ENCODE peak calls at places on chromosomes 6 and 20, in five cellular contexts. Q, U, E, L and B are unnamed samples.

GRCh38 chr6:23106951-23107350 is 537.6 kb downstream of the HDGFL1 start:
- DNase-seq in E (no peak), U (no peak), Q (no peak), L (peak; percentile 61), B (no peak)

GRCh38 chr6:38459291-38459690 is 180.4 kb downstream of the BTBD9 start:
- DNase-seq in U (no peak), E (no peak), Q (no peak), L (no peak), B (no peak)

GRCh38 chr20:834151-834747 is 734 bp downstream of the FAM110A start:
- DNase-seq in E (no peak), U (peak; percentile 54), Q (no peak), L (no peak), B (no peak)

GRCh38 chr20:59813126-59813947 is 120.1 kb downstream of the SYCP2 start:
- DNase-seq in Q (peak; percentile 29), U (no peak), L (no peak), E (peak; percentile 20), B (no peak)

GRCh38 chr20:20690676-20691476 is 21.6 kb downstream of the RALGAPA2 start:
- DNase-seq in L (no peak), U (no peak), E (no peak), Q (no peak), B (no peak)

GRCh38 chr6:14875678-14876063 is 370.2 kb upstream of the JARID2 start:
- DNase-seq in U (no peak), Q (no peak), L (no peak), E (no peak), B (no peak)

GRCh38 chr20:48170625-48171024 is 385.3 kb upstream of the SULF2 start:
- DNase-seq in L (no peak), Q (no peak), U (no peak), E (no peak), B (no peak)

GRCh38 chr6:79635179-79635578 is 4.0 kb downstream of the SH3BGRL2 start:
- DNase-seq in E (no peak), L (no peak), Q (no peak), U (no peak), B (no peak)

GRCh38 chr6:158939255-158940170 is 60.5 kb downstream of the RSPH3 start:
- DNase-seq in U (no peak), E (no peak), Q (no peak), L (no peak), B (peak; percentile 37)

GRCh38 chr20:52105045-52105572 is 86.5 kb downstream of the ZFP64 start:
- DNase-seq in U (peak; percentile 32), Q (no peak), E (no peak), L (peak; percentile 2), B (no peak)

GRCh38 chr6:129050086-129050485 is 167.1 kb downstream of the LAMA2 start:
- DNase-seq in L (peak; percentile 34), E (no peak), U (no peak), Q (no peak), B (no peak)

GRCh38 chr6:31070711-31071197 is 41.6 kb downstream of the C6orf15 start:
- DNase-seq in Q (no peak), U (no peak), L (peak; percentile 76), E (no peak), B (no peak)

GRCh38 chr20:10594286-10594868 is 79.4 kb downstream of the JAG1 start:
- DNase-seq in L (no peak), E (no peak), U (no peak), Q (no peak), B (no peak)

GRCh38 chr6:16733085-16733484 is 28.2 kb downstream of the ATXN1 start:
- DNase-seq in Q (no peak), E (no peak), U (no peak), L (no peak), B (no peak)

GRCh38 chr20:8757146-8757545 is 311.7 kb upstream of the PLCB4 start:
- DNase-seq in E (no peak), L (peak; percentile 89), Q (no peak), U (no peak), B (no peak)

GRCh38 chr6:133945158-133945557 is 7.9 kb upstream of the TBPL1 start:
- DNase-seq in Q (no peak), U (no peak), L (peak; percentile 36), E (no peak), B (no peak)

GRCh38 chr20:51861726-51862466 is 59.6 kb upstream of the SALL4 start:
- DNase-seq in Q (no peak), E (no peak), L (no peak), U (no peak), B (no peak)

GRCh38 chr6:35474129-35474977 is 6.2 kb downstream of the RPL10A start:
- DNase-seq in U (no peak), L (no peak), Q (no peak), E (no peak), B (no peak)

GRCh38 chr20:63955846-63956663 is at the start of gene UCKL1:
- DNase-seq in Q (peak; percentile 92), U (peak; percentile 94), E (peak; percentile 90), L (peak; percentile 83), B (peak; percentile 87)

GRCh38 chr6:105270511-105270910 is 90.7 kb upstream of the POPDC3 start:
- DNase-seq in E (no peak), Q (no peak), L (peak; percentile 22), U (no peak), B (no peak)

GRCh38 chr20:64154590-64155257 is 9.5 kb upstream of the MYT1 start:
- DNase-seq in L (no peak), U (no peak), Q (no peak), E (no peak), B (no peak)

GRCh38 chr20:56171087-56172012 is 77.2 kb upstream of the MC3R start:
- DNase-seq in L (no peak), U (peak; percentile 30), Q (no peak), E (no peak), B (no peak)

GRCh38 chr6:157229733-157230132 is 93.6 kb downstream of the TMEM242 start:
- DNase-seq in U (no peak), Q (no peak), E (peak; percentile 25), L (no peak), B (no peak)

GRCh38 chr6:31336872-31337496 is 20.0 kb downstream of the HLA-B start:
- DNase-seq in Q (no peak), L (no peak), E (no peak), U (no peak), B (no peak)

GRCh38 chr6:35082046-35082732 is 59.0 kb downstream of the TCP11 start:
- DNase-seq in U (peak; percentile 28), E (no peak), L (no peak), Q (no peak), B (no peak)

GRCh38 chr6:115612796-115613479 is 447.8 kb downstream of the FRK start:
- DNase-seq in U (no peak), E (no peak), L (no peak), Q (no peak), B (no peak)

GRCh38 chr20:48275737-48276342 is 490.6 kb upstream of the SULF2 start:
- DNase-seq in Q (no peak), U (no peak), L (no peak), E (no peak), B (no peak)

GRCh38 chr20:51373713-51374481 is 168.6 kb downstream of the NFATC2 start:
- DNase-seq in E (no peak), Q (no peak), U (no peak), L (no peak), B (no peak)

GRCh38 chr6:30691208-30691872 is 556 bp upstream of the NRM start:
- DNase-seq in E (no peak), U (no peak), L (no peak), Q (no peak), B (no peak)

GRCh38 chr6:13425270-13425905 is 62.0 kb downstream of the GFOD1 start:
- DNase-seq in E (no peak), Q (no peak), L (no peak), U (no peak), B (no peak)

DNA sequence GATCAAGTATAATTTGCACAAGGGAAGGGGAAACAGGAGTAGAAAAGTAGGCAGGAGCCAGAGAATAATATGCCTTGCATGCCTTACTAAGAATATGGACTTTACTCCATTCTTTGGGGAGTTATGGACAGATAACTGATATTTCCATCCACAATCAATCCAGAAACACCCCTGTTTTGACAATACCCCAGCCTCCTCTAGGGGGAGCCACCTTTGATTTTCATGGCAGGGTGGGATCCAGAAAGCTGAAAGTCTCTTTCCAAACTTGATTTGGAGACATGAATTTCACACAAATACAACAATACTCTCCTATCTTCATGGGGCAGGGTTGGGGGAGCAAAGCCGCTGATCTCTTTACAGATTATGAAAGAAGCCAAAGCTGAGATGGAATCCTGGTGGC is 404.1 kb downstream of the FOXA2 start:
- DNase-seq in L (no peak), U (no peak), Q (no peak), E (no peak), B (no peak)
- TF ChIP-seq CTCF in L (no peak), U (no peak), Q (no peak), E (no peak), B (no peak)

GRCh38 chr6:132391391-132392291 is 9.6 kb downstream of the MOXD1 start:
- DNase-seq in L (peak; percentile 94), E (no peak), Q (no peak), U (peak; percentile 35), B (no peak)

GRCh38 chr6:132392292-132392691 is 9.0 kb downstream of the MOXD1 start:
- DNase-seq in Q (no peak), E (no peak), L (no peak), U (no peak), B (no peak)

GRCh38 chr6:132390451-132390850 is 10.8 kb downstream of the MOXD1 start:
- DNase-seq in E (no peak), Q (no peak), U (no peak), L (no peak), B (no peak)

GRCh38 chr6:132395015-132395597 is 6.2 kb downstream of the MOXD1 start:
- DNase-seq in E (no peak), L (no peak), U (no peak), Q (no peak), B (no peak)

GRCh38 chr6:132392792-132393191 is 8.5 kb downstream of the MOXD1 start:
- DNase-seq in E (no peak), U (no peak), L (peak; percentile 12), Q (no peak), B (no peak)
- TF ChIP-seq CTCF in E (no peak), U (peak; percentile 39), L (peak; percentile 69), Q (no peak), B (no peak)

DNA sequence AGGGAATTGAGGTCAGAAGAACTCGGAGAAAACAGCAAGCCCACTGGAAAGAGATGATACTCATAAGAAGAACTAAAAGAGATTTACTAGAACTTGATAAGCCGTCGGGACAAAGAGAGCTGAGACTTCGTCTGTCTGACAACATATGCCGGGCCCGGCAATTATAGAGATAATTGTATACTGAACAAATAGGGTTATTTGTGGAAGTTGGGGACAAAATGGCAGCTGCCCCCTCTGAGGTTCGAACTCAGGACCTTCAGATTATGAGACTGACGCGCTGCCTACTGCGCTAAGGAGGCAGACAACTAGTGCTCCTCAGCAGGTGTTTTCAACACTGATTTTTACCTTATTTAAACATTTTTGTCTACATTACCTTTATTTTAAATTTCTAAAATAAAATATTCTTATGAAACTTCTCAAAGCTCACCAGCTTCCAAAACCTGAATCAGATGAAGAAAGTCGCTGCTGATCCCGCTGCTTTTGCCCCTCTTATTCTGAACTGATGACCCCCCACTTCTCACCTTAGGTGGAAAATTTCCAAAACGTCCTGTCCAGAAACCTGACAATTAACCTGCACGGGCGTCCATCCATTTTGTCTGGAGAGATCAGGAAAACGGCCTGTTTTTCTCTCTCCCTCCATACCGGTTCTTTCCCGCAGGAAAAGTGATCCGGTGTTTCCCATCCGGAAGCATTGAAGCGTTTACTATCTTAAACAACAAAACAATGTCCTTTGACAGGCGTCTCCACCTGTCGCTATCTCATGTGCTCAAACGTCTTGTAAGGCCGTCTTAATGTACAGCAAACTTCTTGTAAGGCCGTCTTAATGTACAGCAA is 29.5 kb upstream of the TRIM27 start:
- DNase-seq in U (peak; percentile 47), E (no peak), Q (peak; percentile 66), L (peak; percentile 69), B (no peak)
- TF ChIP-seq CTCF in U (no peak), E (no peak), Q (no peak), L (no peak), B (no peak)

GRCh38 chr6:54621285-54621684 is 225.3 kb upstream of the FAM83B start:
- DNase-seq in E (no peak), U (no peak), Q (no peak), L (no peak), B (no peak)
- TF ChIP-seq CTCF in E (no peak), U (peak; percentile 31), Q (no peak), L (no peak), B (no peak)